ENCODE peak calls at places on chromosomes 5 and 9, in eight cellular contexts. R, O, A, J, Q, K, H and W are unnamed samples.

GRCh38 chr5:54021413-54022155 is 288.8 kb downstream of the ARL15 start:
- DNase-seq in O (no peak), H (no peak), K (no peak), R (no peak), A (no peak), J (no peak), Q (no peak), W (no peak)

GRCh38 chr5:150321784-150322183 is 19.1 kb upstream of the ARSI start:
- DNase-seq in O (no peak), R (no peak), Q (no peak), H (no peak), J (no peak), A (no peak), K (no peak), W (no peak)

GRCh38 chr5:152058267-152058666 is 133.6 kb upstream of the GLRA1 start:
- DNase-seq in H (no peak), J (no peak), O (no peak), K (no peak), Q (no peak), R (no peak), A (no peak), W (no peak)

GRCh38 chr5:97112212-97112611 is 30.2 kb downstream of the LIX1 start:
- DNase-seq in H (no peak), O (no peak), R (no peak), Q (no peak), A (no peak), J (no peak), K (no peak), W (no peak)

GRCh38 chr5:135240781-135241360 is 158.2 kb downstream of the MACROH2A1 start:
- DNase-seq in H (no peak), J (no peak), A (no peak), K (no peak), O (no peak), R (no peak), Q (no peak), W (peak; percentile 11)

GRCh38 chr5:137148128-137148527 is 351.0 kb downstream of the SPOCK1 start:
- DNase-seq in O (no peak), A (no peak), R (no peak), H (no peak), Q (no peak), J (no peak), K (no peak), W (no peak)

GRCh38 chr9:88106492-88106891 is 31.8 kb downstream of the SPATA31C2 start:
- DNase-seq in O (no peak), A (peak; percentile 6), K (peak; percentile 10), R (no peak), H (no peak), J (no peak), Q (no peak), W (no peak)

GRCh38 chr5:173880306-173880985 is 7.7 kb upstream of the CPEB4 start:
- DNase-seq in Q (no peak), A (no peak), R (no peak), K (no peak), O (no peak), H (no peak), J (no peak), W (no peak)

GRCh38 chr9:124489974-124490373 is 17.2 kb downstream of the NR5A1 start:
- DNase-seq in K (no peak), Q (no peak), R (no peak), A (no peak), H (no peak), O (no peak), J (no peak), W (no peak)

GRCh38 chr9:114037961-114038723 is 40.0 kb downstream of the AMBP start:
- DNase-seq in R (peak; percentile 8), J (no peak), O (peak; percentile 20), K (no peak), H (no peak), A (no peak), Q (no peak), W (no peak)

GRCh38 chr5:139246394-139246793 is 47.1 kb upstream of the MATR3 start:
- DNase-seq in Q (no peak), R (no peak), A (peak; percentile 52), K (peak; percentile 9), J (no peak), O (peak; percentile 75), H (no peak), W (no peak)

GRCh38 chr5:137097203-137097602 is 401.9 kb downstream of the SPOCK1 start:
- DNase-seq in K (no peak), A (no peak), O (no peak), Q (no peak), J (no peak), H (no peak), R (no peak), W (no peak)

GRCh38 chr5:118791986-118792734 is 196.2 kb downstream of the DTWD2 start:
- DNase-seq in A (no peak), H (peak; percentile 20), J (no peak), O (no peak), Q (peak; percentile 33), K (peak; percentile 73), R (peak; percentile 30), W (peak; percentile 55)

GRCh38 chr5:68424799-68425537 is 209.4 kb downstream of the PIK3R1 start:
- DNase-seq in A (no peak), O (no peak), Q (no peak), K (no peak), J (no peak), H (no peak), R (no peak), W (no peak)